ENCODE peak calls at places on chromosomes 7 and 10, in eight cellular contexts. F is NCI-H1105; R is Caco-2; B is adrenal gland; I is mesendoderm; X is stimulated activated CD8-positive, alpha-beta memory T cell treated with anti-CD3 and anti-CD28 coated beads, Interleukin-4, amount 100 ng/mL, for 1 hour; D is activated CD4-positive, alpha-beta T cell treated with anti-CD3 and anti-CD28 coated beads, Interleukin-2, amount 50 U/mL, for 1 hour; M is right cardiac atrium. V is an unnamed sample.

GRCh38 chr7:21911341-21911875 is 34.3 kb downstream of the CDCA7L start:
- DNase-seq in D (no peak), X (no peak), M (no peak), B (no peak), F (no peak), R (no peak), I (no peak), V (no peak)

GRCh38 chr7:12111461-12112405 is 99.4 kb upstream of the TMEM106B start:
- DNase-seq in R (no peak), F (no peak), M (peak), X (no peak), I (peak), D (peak), B (peak), V (peak)

GRCh38 chr7:25946181-25946580 is 205.8 kb upstream of the NFE2L3 start:
- DNase-seq in M (no peak), I (no peak), F (no peak), D (no peak), X (no peak), R (no peak), B (no peak), V (no peak)

GRCh38 chr7:34564091-34564490 is 93.9 kb upstream of the NPSR1 start:
- DNase-seq in M (no peak), D (no peak), X (no peak), F (no peak), I (no peak), B (no peak), R (no peak), V (no peak)

GRCh38 chr7:108408294-108409004 is 47.8 kb downstream of the NRCAM start:
- DNase-seq in M (no peak), B (no peak), R (no peak), I (no peak), D (no peak), X (no peak), F (peak), V (no peak)

GRCh38 chr10:124650820-124651401 is 93.3 kb downstream of the FAM53B start:
- DNase-seq in F (no peak), B (no peak), X (peak), I (no peak), R (no peak), M (peak), D (peak), V (no peak)

GRCh38 chr10:48592346-48592745 is 12.5 kb downstream of the ARHGAP22 start:
- DNase-seq in M (no peak), R (no peak), X (no peak), F (no peak), D (no peak), B (no peak), I (no peak), V (no peak)

GRCh38 chr10:86938260-86938659 is 19.2 kb downstream of the MMRN2 start:
- DNase-seq in I (no peak), F (no peak), D (no peak), M (no peak), X (no peak), B (no peak), R (no peak), V (no peak)

GRCh38 chr7:50792342-50793114 is 9.8 kb upstream of the GRB10 start:
- DNase-seq in X (no peak), I (peak), B (peak), M (peak), F (no peak), D (no peak), R (peak), V (peak)